ENCODE peak calls at places on chromosomes 16 and 17, in four cellular contexts. T is A549, F is stomach, N is heart left ventricle. I is an unnamed sample.

GRCh38 chr17:37555386-37555785 is 53.8 kb downstream of the SYNRG start:
- DNase-seq in N (no peak), T (no peak), F (no peak), I (no peak)

GRCh38 chr17:61462734-61463067 is 10.5 kb downstream of the TBX4 start:
- DNase-seq in F (no peak), N (no peak), T (no peak), I (no peak)

GRCh38 chr17:20999841-21000532 is 42.8 kb downstream of the USP22 start:
- DNase-seq in T (no peak), N (no peak), F (no peak), I (no peak)

GRCh38 chr16:66248096-66248495 is 118.4 kb upstream of the CDH5 start:
- DNase-seq in N (peak; percentile 78), F (peak; percentile 37), T (no peak), I (peak; percentile 95)

GRCh38 chr16:10070591-10070990 is 111.6 kb downstream of the GRIN2A start:
- DNase-seq in N (no peak), F (no peak), T (no peak), I (no peak)

GRCh38 chr17:37607637-37608368 is 1.4 kb downstream of the SYNRG start:
- DNase-seq in T (no peak), N (no peak), F (no peak), I (no peak)

GRCh38 chr17:73351764-73352163 is 40.0 kb upstream of the CDC42EP4 start:
- DNase-seq in N (no peak), T (no peak), F (no peak), I (no peak)

GRCh38 chr17:27873211-27873610 is 20.0 kb downstream of the LYRM9 start:
- DNase-seq in N (no peak), F (no peak), T (no peak), I (no peak)

GRCh38 chr17:6374761-6375312 is 60.1 kb downstream of the AIPL1 start:
- DNase-seq in T (peak; percentile 66), F (no peak), N (no peak), I (peak; percentile 81)

DNA sequence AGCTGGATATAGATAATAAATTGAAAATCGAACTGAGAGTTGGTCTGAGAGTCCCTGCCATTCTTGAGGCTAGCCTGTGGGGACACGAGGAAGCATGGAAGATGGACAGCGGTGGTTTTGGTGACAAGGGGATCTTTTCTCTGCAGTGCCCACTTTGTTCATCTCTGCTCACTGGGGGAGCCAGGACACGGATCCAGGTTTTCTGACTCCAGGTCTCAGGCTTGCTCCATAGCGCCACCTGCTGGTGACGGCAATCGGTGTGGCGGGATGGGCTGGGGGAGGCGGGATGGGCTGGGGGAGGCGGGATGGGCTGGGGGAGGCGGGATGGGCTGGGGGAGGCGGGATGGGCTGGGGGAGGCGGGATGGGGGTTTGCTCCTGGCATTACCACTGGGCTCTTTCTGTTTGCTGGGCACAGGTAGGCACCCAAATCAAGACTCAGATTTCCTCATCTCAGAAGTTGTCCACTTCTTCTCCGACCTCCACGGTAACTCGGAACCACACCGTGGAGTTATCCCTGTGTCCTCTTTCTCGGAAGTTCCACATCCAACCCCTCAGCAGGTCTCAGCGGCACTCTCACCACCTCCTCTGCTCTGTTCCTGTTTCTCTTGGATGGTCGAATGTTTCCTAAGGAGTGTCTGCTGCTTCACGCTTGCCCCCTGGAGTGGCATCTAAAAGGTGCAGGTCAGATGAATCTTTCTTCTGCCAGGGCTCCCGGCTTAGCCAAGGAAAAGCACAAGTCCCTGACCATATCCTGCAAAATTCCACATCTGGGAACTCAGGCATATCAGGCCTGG is 142.4 kb downstream of the CYLD start:
- DNase-seq in F (no peak), N (no peak), T (peak; percentile 14), I (no peak)
- TF ChIP-seq CTCF in F (no peak), N (no peak), T (no peak), I (no peak)

GRCh38 chr17:50180593-50180992 is 14.8 kb downstream of the SGCA start:
- DNase-seq in N (no peak), T (no peak), F (no peak), I (no peak)
- H3K4me3 ChIP-seq in N (no peak overlapping the region), T (no peak overlapping the region), F (no peak overlapping the region), I (no peak overlapping the region)

GRCh38 chr17:5078106-5079028 is at the start of gene ZFP3:
- DNase-seq in F (peak; percentile 87), T (peak; percentile 92), N (peak; percentile 94), I (peak; percentile 96)
- TF ChIP-seq POLR2A in F (no peak), T (peak; percentile 7), N (peak; percentile 63), I (no peak)

GRCh38 chr16:57089406-57089805 is 3.0 kb upstream of the CPNE2 start:
- DNase-seq in N (no peak), T (no peak), F (no peak), I (no peak)
- TF ChIP-seq CTCF in N (no peak), T (no peak), F (no peak), I (no peak)

GRCh38 chr17:82321947-82322466 is 4.6 kb upstream of the CD7 start:
- DNase-seq in F (no peak), N (no peak), T (no peak), I (no peak)

GRCh38 chr17:82320140-82320840 is 2.9 kb upstream of the CD7 start:
- DNase-seq in T (no peak), F (no peak), N (no peak), I (no peak)

GRCh38 chr17:82322526-82323453 is 5.4 kb upstream of the CD7 start:
- DNase-seq in T (no peak), N (no peak), F (no peak), I (no peak)

GRCh38 chr17:82319619-82320062 is 2.2 kb upstream of the CD7 start:
- DNase-seq in N (no peak), F (no peak), T (no peak), I (no peak)

DNA sequence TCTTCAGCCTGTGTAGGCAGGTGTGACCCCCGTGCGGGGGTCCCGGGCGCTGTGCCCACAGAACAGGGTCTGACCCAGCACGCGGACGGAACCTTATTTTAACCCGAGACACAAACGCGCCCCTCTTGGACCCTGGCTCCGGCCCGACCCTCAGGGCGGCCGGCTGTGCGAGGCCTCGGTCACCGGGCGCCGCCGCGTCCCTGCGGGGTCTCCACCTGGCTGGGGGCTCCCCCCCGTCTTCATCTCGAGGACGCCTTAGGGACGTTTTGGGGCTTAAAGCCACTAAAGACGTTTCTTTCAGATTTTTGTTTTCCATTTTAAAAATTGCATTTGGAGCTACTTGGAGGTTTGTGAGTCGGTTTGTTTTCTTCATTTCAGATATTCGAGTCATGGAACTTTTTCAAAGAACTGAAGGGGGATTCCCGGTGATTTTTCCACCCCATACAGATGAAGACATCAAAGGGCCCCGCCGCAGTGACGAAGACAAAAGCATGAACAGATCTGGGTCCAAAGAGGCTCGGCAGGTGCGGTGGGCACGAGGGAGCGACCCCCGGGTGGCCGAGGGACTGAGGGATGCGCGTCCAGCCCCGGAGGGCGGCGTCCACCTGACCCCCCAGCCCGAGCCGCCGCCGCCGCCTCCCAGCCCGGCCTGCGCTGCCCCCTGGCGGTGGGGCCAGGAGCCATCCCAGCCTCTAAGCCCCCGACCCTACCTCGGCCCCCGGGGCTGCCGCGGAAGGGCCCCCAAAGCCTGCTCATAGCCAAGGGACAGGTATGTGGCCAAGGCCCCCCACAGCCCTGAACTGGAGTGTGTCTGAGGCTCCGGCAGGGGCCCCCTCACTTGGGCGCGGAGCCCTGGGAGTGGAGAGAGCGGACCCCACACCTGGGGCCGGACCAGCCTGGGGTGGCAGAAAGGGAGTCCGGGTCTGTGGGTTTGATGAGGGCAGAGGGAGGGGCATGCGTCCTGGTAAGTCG is 3.8 kb upstream of the CD7 start:
- DNase-seq in F (no peak), T (no peak), N (no peak), I (no peak)
- H3K4me3 ChIP-seq in F (no peak overlapping the region), T (peak overlapping the region; percentile 32), N (no peak overlapping the region), I (no peak overlapping the region)

DNA sequence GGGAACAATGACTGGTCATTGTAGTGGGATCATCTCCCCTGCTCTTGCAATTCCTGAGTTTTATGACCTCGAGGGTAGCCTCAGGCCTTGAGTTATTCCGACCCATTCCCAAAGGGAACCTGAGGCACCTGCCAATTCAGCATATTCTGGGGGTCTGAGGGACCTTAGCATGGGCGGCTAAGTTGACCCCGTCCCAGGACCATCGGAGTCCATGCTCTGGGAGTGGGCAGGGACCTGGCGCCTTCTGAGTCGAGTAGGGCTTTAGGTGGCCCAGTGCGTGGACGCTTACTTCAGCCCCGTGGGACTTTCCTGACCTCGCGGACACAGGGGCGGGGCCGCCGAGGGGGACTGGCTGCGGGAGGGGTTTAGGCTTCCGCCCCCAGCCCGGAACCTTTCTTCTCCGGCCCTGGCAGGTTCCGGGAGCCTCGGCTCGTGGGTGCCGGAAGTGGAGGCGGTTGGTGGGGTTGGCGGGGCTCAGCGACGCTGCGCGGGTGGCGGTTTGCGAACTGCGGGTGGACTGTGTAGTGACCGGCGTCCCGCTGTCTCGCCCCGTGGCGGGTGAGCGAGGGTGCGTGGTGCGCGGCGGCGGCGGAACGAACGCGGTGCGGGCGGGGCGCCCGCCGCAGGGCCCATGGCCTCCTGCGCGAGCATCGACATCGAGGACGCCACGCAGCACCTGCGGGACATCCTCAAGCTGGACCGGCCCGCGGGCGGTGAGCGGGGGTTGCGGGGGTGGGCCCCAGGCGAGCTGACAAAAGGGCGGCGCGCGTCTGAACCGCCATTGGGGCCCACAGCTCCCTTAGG is at the start of gene EDC4:
- DNase-seq in N (peak; percentile 93), T (peak; percentile 83), F (peak; percentile 85), I (peak; percentile 67)
- TF ChIP-seq POLR2A in N (peak; percentile 70), T (peak; percentile 83), F (no peak), I (no peak)

GRCh38 chr16:86789621-86790051 is 211.3 kb downstream of the FOXL1 start:
- DNase-seq in T (no peak), F (no peak), N (no peak), I (no peak)

GRCh38 chr16:86783626-86784266 is 205.4 kb downstream of the FOXL1 start:
- DNase-seq in N (no peak), T (no peak), F (peak; percentile 24), I (no peak)

GRCh38 chr16:86784267-86784626 is 205.9 kb downstream of the FOXL1 start:
- DNase-seq in N (no peak), F (peak; percentile 7), T (no peak), I (no peak)

GRCh38 chr16:86787538-86787937 is 209.2 kb downstream of the FOXL1 start:
- DNase-seq in T (no peak), F (no peak), N (no peak), I (no peak)

DNA sequence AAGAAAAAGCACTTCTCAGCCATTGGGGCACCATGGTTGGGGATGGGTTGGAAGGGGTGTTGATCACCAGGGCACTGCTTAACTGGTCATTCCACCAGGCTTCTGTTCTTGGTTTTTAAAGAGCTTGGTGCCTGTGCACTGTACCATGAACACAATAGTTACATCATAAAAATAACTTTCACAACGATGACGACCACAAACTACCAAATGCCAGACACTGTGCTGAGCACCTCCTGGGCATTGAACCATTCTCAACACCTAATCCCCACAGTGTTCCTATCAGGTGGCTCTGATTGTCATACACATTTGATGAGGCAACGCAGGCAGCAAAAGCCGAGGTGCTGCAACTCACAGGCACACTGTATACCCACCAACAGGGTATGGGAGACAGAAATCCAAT is 208.0 kb downstream of the FOXL1 start:
- DNase-seq in T (no peak), N (no peak), F (peak; percentile 9), I (no peak)
- TF ChIP-seq CTCF in T (no peak), N (no peak), F (no peak), I (no peak)

GRCh38 chr17:38871992-38872605 is 2.2 kb downstream of the LASP1 start:
- DNase-seq in N (peak; percentile 47), T (no peak), F (no peak), I (no peak)
- H3K4me3 ChIP-seq in N (peak overlapping the region; percentile 86), T (peak overlapping the region; percentile 94), F (peak overlapping the region; percentile 96), I (no peak overlapping the region)